ENCODE peak calls at places on chromosome 20, in six cellular contexts. J is H1, T is K562, E is GM12878, M is GM12891, W is HepG2. U is an unnamed sample.

GRCh38 chr20:3645309-3646066 is 17.7 kb downstream of the GFRA4 start:
- DNase-seq in M (no peak), J (no peak), W (no peak), E (no peak), T (no peak), U (no peak)

GRCh38 chr20:3786665-3787639 is at the start of gene CENPB:
- DNase-seq in J (no peak), T (peak; percentile 87), M (peak; percentile 95), W (peak; percentile 83), E (no peak), U (peak; percentile 95)

GRCh38 chr20:19730716-19731115 is 27.3 kb upstream of the RIN2 start:
- DNase-seq in W (no peak), T (no peak), J (no peak), E (no peak), M (no peak), U (no peak)

GRCh38 chr20:50048420-50049166 is 64.4 kb downstream of the UBE2V1 start:
- DNase-seq in M (no peak), J (no peak), T (no peak), W (no peak), E (no peak), U (no peak)

GRCh38 chr20:20664795-20665194 is 47.6 kb downstream of the RALGAPA2 start:
- DNase-seq in J (no peak), T (peak; percentile 21), E (no peak), M (no peak), W (peak; percentile 71), U (no peak)

GRCh38 chr20:3371757-3372156 is 35.7 kb downstream of the DNAAF9 start:
- DNase-seq in J (no peak), T (no peak), M (no peak), E (no peak), W (no peak), U (no peak)

GRCh38 chr20:33796263-33796906 is 14.8 kb upstream of the CHMP4B start:
- DNase-seq in M (no peak), E (no peak), T (no peak), W (no peak), J (no peak), U (no peak)

GRCh38 chr20:7291946-7292345 is 524.5 kb downstream of the BMP2 start:
- DNase-seq in J (no peak), E (no peak), T (no peak), M (no peak), W (no peak), U (no peak)

GRCh38 chr20:43752561-43753301 is 25.9 kb upstream of the GTSF1L start:
- DNase-seq in M (no peak), T (no peak), W (no peak), J (no peak), E (peak; percentile 95), U (peak; percentile 46)

GRCh38 chr20:4729265-4729664 is 7.6 kb downstream of the PRND start:
- DNase-seq in E (no peak), W (no peak), T (no peak), J (no peak), M (no peak), U (no peak)

GRCh38 chr20:50416930-50417329 is 93.3 kb upstream of the PTPN1 start:
- DNase-seq in E (no peak), M (no peak), T (no peak), J (no peak), W (no peak), U (no peak)

GRCh38 chr20:17651761-17652388 is 30.2 kb downstream of the RRBP1 start:
- DNase-seq in W (no peak), E (no peak), M (no peak), J (no peak), T (no peak), U (no peak)

GRCh38 chr20:5627463-5628050 is 122.6 kb upstream of the SHLD1 start:
- DNase-seq in J (no peak), E (no peak), T (no peak), M (no peak), W (no peak), U (no peak)

GRCh38 chr20:37337208-37337955 is 8.6 kb upstream of the SRC start:
- DNase-seq in M (no peak), T (no peak), J (no peak), W (peak; percentile 71), E (no peak), U (no peak)

GRCh38 chr20:62232764-62233645 is 5.3 kb upstream of the OSBPL2 start:
- DNase-seq in T (no peak), E (no peak), M (no peak), W (no peak), J (no peak), U (no peak)

GRCh38 chr20:38143646-38144554 is 21.2 kb downstream of the TGM2 start:
- DNase-seq in J (no peak), T (peak; percentile 69), E (no peak), W (peak; percentile 91), M (no peak), U (no peak)

GRCh38 chr20:44217342-44218092 is 6.9 kb upstream of the OSER1 start:
- DNase-seq in T (peak; percentile 85), E (no peak), W (peak; percentile 82), M (no peak), J (peak; percentile 66), U (no peak)

GRCh38 chr20:19735446-19735845 is 22.6 kb upstream of the RIN2 start:
- DNase-seq in W (peak; percentile 48), T (no peak), E (peak; percentile 3), J (no peak), M (no peak), U (no peak)

GRCh38 chr20:18590163-18590562 is 2.3 kb downstream of the DTD1 start:
- DNase-seq in E (no peak), T (no peak), W (no peak), J (no peak), M (no peak), U (no peak)

GRCh38 chr20:31833130-31833930 is 12.1 kb downstream of the FOXS1 start:
- DNase-seq in J (peak; percentile 83), W (peak; percentile 74), T (peak; percentile 83), M (peak; percentile 79), E (no peak), U (peak; percentile 75)

GRCh38 chr20:6768228-6769185 is 1.0 kb downstream of the BMP2 start:
- DNase-seq in M (no peak), J (no peak), T (no peak), E (no peak), W (no peak), U (no peak)

GRCh38 chr20:63132131-63132714 is 83.7 kb downstream of the YTHDF1 start:
- DNase-seq in M (no peak), W (no peak), T (no peak), E (no peak), J (no peak), U (no peak)

GRCh38 chr20:46354920-46355654 is 46.8 kb upstream of the CDH22 start:
- DNase-seq in J (no peak), T (no peak), E (no peak), W (no peak), M (no peak), U (no peak)

GRCh38 chr20:25090492-25091429 is 8.8 kb upstream of the VSX1 start:
- DNase-seq in W (no peak), M (no peak), E (peak; percentile 27), J (no peak), T (no peak), U (no peak)

GRCh38 chr20:58086763-58087566 is 141.5 kb downstream of the ANKRD60 start:
- DNase-seq in W (peak; percentile 51), E (no peak), J (no peak), T (peak; percentile 43), M (peak; percentile 31), U (no peak)
- TF ChIP-seq TAF1 in W (no peak), E (no peak), J (no peak), T (no peak), M (no peak), U (no peak)

GRCh38 chr20:1894951-1895673 is at the start of gene SIRPA:
- DNase-seq in J (no peak), W (no peak), E (no peak), T (no peak), M (peak; percentile 62), U (peak; percentile 57)
- TF ChIP-seq POLR2A in J (no peak), W (no peak), E (peak; percentile 38), T (no peak), M (no peak), U (no peak)

GRCh38 chr20:57694481-57694880 is 15.3 kb downstream of the PMEPA1 start:
- DNase-seq in J (no peak), M (no peak), W (no peak), T (no peak), E (no peak), U (no peak)

GRCh38 chr20:57695940-57696339 is 13.9 kb downstream of the PMEPA1 start:
- DNase-seq in T (no peak), M (no peak), J (no peak), E (no peak), W (no peak), U (no peak)

GRCh38 chr20:57696401-57696961 is 13.3 kb downstream of the PMEPA1 start:
- DNase-seq in E (no peak), M (no peak), W (no peak), T (no peak), J (no peak), U (no peak)

GRCh38 chr20:57693670-57694329 is 16.0 kb downstream of the PMEPA1 start:
- DNase-seq in W (no peak), E (no peak), J (no peak), M (no peak), T (no peak), U (no peak)

DNA sequence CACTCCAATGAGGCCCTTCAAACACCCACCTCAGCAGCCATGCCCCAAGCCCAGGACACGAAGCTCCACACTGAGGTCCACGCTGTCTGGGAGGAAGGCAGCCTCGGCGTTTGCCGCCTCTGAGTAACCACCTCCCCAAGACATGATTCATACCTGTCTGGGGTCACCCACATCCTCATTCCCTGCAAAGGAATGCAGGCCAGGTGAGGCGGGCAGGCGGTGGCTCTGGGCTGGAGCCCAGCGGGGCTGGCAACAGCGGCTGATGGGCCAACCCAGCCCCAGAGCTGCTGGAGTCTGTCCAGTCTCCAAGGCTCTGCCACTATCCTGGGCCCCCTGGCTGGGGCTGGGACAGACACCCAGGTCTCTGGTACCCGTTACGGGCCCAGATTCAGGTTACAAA is 14.8 kb downstream of the PMEPA1 start:
- DNase-seq in E (no peak), J (no peak), M (no peak), T (no peak), W (no peak), U (no peak)
- TF ChIP-seq POLR2AphosphoS5 in E (no peak), J (no peak), M (no peak), T (no peak), W (no peak), U (no peak)

DNA sequence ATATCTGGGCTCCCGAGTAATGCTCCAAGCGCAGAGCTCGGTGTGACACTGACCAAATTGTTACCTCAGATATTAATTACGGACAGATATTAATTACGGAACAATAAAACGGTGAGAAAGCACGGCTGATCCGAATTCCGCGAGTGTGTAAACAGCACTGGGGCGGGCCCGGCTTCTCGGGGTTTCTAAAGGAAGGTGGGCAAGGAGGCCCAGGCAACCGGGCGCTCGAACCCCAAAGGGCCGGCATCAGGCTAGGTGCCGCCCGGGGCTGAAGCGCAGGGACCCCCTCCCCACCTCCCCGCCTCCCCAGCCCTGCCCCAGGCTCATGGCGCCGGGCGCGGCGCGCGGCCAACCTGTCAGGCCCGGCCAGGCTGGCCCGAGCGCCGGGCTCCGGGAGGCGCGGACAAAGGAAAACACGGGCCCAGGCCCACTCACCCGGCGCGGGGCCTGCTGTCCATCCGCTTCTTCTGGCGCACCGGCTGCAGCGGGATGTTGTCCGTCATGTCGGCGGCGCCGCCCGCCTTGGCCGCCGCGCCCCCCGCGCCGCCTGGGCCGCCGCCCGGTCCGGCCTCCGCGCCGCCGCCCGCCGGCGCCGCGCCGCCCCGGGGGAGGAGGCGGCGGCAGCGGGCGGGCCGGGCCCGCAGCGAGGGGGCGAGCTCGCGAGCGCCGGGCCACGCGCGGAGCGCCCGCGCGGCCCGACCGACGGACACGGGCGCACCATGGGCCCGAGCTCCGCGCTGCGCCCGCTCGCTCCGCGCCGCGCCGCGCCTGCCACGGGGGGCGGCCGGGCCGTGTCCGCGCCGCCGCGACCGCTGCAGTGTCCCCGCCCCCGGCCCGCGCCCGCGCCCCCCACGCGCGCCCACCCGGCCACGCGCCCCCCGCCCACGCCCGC is at the start of gene ATP9A:
- DNase-seq in W (no peak), M (no peak), E (no peak), T (no peak), J (no peak), U (no peak)
- TF ChIP-seq TAF1 in W (no peak), M (no peak), E (no peak), T (no peak), J (no peak), U (no peak)